ENCODE peak calls at places on chromosomes 7 and 10, in eight cellular contexts. L is erythroblast, M is NB4, I is body of pancreas, S is suprapubic skin, T is right lobe of liver, Z is gastrocnemius medialis, F is IMR-90. Y is an unnamed sample.

GRCh38 chr10:86258488-86258887 is 108.1 kb downstream of the GRID1 start:
- DNase-seq in L (no peak), M (no peak), I (no peak), S (no peak), T (no peak), Z (no peak), F (peak; percentile 0), Y (no peak)

GRCh38 chr7:73482746-73483145 is 39.3 kb downstream of the BAZ1B start:
- DNase-seq in L (no peak), M (no peak), I (no peak), S (no peak), T (no peak), Z (no peak), F (no peak), Y (no peak)

GRCh38 chr7:25148772-25149575 is 23.9 kb upstream of the CYCS start:
- DNase-seq in L (no peak), M (no peak), I (no peak), S (no peak), T (no peak), Z (no peak), F (no peak), Y (no peak)

GRCh38 chr10:42990721-42991441 is 86.0 kb upstream of the RET start:
- DNase-seq in L (no peak), M (peak; percentile 4), I (no peak), S (peak; percentile 50), T (peak; percentile 39), Z (no peak), F (no peak), Y (no peak)

GRCh38 chr7:106369349-106369748 is 84.6 kb upstream of the NAMPT start:
- DNase-seq in L (no peak), M (no peak), I (no peak), S (no peak), T (no peak), Z (no peak), F (peak; percentile 72), Y (no peak)

GRCh38 chr10:23384364-23384763 is 39.8 kb upstream of the C10orf67 start:
- DNase-seq in L (no peak), M (no peak), I (no peak), S (no peak), T (no peak), Z (no peak), F (peak; percentile 47), Y (peak; percentile 26)

GRCh38 chr7:36286241-36286640 is 103.4 kb upstream of the ANLN start:
- DNase-seq in L (no peak), M (no peak), I (no peak), S (peak; percentile 42), T (no peak), Z (no peak), F (no peak), Y (no peak)

GRCh38 chr7:149783386-149784250 is 10.2 kb upstream of the ZNF467 start:
- DNase-seq in L (no peak), M (no peak), I (no peak), S (no peak), T (no peak), Z (no peak), F (no peak), Y (no peak)

GRCh38 chr7:94656925-94657731 is 1.2 kb upstream of the SGCE start:
- DNase-seq in L (peak; percentile 42), M (peak; percentile 8), I (no peak), S (no peak), T (no peak), Z (no peak), F (peak; percentile 40), Y (no peak)

GRCh38 chr7:45924283-45924682 is 3.2 kb upstream of the IGFBP3 start:
- DNase-seq in L (no peak), M (no peak), I (peak; percentile 74), S (no peak), T (no peak), Z (no peak), F (peak; percentile 76), Y (no peak)

GRCh38 chr10:29955308-29955935 is 104.0 kb downstream of the JCAD start:
- DNase-seq in L (no peak), M (no peak), I (no peak), S (no peak), T (peak; percentile 78), Z (no peak), F (peak; percentile 51), Y (no peak)

GRCh38 chr7:117012284-117013174 is 59.2 kb downstream of the ST7 start:
- DNase-seq in L (peak; percentile 72), M (peak; percentile 67), I (no peak), S (no peak), T (no peak), Z (no peak), F (peak; percentile 66), Y (no peak)

GRCh38 chr7:106166651-106167342 is 54.7 kb upstream of the SYPL1 start:
- DNase-seq in L (peak; percentile 58), M (peak; percentile 79), I (peak; percentile 48), S (no peak), T (no peak), Z (no peak), F (peak; percentile 83), Y (no peak)

GRCh38 chr7:23277359-23277989 is 21.7 kb upstream of the MALSU1 start:
- DNase-seq in L (peak; percentile 73), M (peak; percentile 94), I (peak; percentile 32), S (no peak), T (no peak), Z (no peak), F (peak; percentile 75), Y (no peak)

GRCh38 chr7:135167360-135167759 is 3.1 kb downstream of the CYREN start:
- DNase-seq in L (peak; percentile 76), M (no peak), I (no peak), S (no peak), T (no peak), Z (no peak), F (no peak), Y (no peak)

GRCh38 chr7:135169141-135169935 is 1.2 kb downstream of the CYREN start:
- DNase-seq in L (peak; percentile 82), M (peak; percentile 80), I (no peak), S (no peak), T (peak; percentile 78), Z (no peak), F (peak; percentile 59), Y (no peak)

GRCh38 chr7:135168001-135168400 is 2.5 kb downstream of the CYREN start:
- DNase-seq in L (peak; percentile 49), M (no peak), I (no peak), S (no peak), T (peak; percentile 70), Z (peak; percentile 77), F (no peak), Y (no peak)

GRCh38 chr7:135169936-135170222 is 628 bp downstream of the CYREN start:
- DNase-seq in L (no peak), M (peak; percentile 80), I (no peak), S (no peak), T (no peak), Z (no peak), F (no peak), Y (no peak)

GRCh38 chr7:135168489-135169140 is 1.9 kb downstream of the CYREN start:
- DNase-seq in L (no peak), M (no peak), I (peak; percentile 7), S (no peak), T (no peak), Z (no peak), F (no peak), Y (no peak)
- TF ChIP-seq POLR2A in L (no peak), M (no peak), I (no peak), S (no peak), T (no peak), Z (no peak), F (no peak), Y (no peak)

DNA sequence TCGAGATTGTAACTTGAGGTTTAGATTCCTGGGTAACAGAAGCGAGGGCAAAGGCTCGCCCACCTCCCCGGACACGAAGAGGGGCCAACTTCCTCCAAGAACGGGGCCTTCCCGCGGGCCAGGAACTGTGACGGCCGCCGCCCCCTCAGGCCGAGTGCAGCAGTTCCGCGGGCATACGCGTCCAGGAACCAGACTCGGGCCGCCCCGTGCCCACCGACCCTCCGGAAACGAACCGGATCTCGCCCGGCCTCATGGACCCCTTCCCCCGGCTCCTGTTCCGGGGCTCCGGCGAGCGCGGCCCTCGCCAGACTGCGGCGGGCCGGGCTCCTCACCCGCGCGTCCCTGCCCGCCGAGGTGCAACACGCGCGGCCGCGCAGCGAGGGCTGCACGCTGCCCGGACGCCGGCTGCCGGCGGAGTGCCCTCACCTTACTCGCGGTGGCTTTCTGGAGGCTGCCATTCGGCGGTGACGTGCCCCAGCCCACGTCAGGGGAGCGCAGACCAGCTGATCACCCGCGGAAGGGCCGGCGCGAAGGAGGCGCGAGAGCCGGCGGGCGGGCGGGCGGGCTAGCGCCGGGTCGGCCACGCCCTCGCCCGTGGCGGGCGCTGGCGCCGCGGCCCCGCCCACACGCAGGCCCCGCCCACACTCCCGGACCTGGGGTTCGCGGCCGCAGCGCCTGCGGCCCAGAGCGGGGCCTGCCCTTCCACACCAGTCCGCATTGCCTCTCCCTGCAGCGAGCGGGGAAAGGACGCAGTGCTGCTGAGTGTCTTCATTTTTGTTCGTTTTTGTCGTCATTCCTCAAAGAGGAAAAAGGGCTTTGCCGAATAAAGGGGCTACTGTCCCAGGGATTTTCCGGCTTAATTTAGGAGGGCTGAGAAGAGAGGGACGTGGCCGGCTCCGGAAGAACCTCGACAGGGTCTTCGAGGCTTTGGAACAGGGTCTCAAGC is at the start of gene XPNPEP1:
- DNase-seq in L (peak; percentile 91), M (peak; percentile 88), I (peak; percentile 90), S (peak; percentile 90), T (peak; percentile 93), Z (peak; percentile 81), F (peak; percentile 83), Y (peak; percentile 81)
- TF ChIP-seq POLR2A in L (peak; percentile 77), M (peak; percentile 83), I (peak; percentile 80), S (peak; percentile 92), T (peak; percentile 96), Z (peak; percentile 95), F (peak; percentile 98), Y (peak; percentile 23)

GRCh38 chr10:68560916-68561691 is 967 bp downstream of the TET1 start:
- DNase-seq in L (peak; percentile 56), M (peak; percentile 54), I (peak; percentile 11), S (peak; percentile 65), T (no peak), Z (no peak), F (peak; percentile 36), Y (peak; percentile 87)

GRCh38 chr10:68561804-68562649 is 1.9 kb downstream of the TET1 start:
- DNase-seq in L (peak; percentile 36), M (no peak), I (no peak), S (no peak), T (no peak), Z (no peak), F (no peak), Y (no peak)

GRCh38 chr10:68559251-68559650 is 886 bp upstream of the TET1 start:
- DNase-seq in L (no peak), M (no peak), I (no peak), S (no peak), T (no peak), Z (no peak), F (peak; percentile 14), Y (no peak)

GRCh38 chr10:68559872-68560200 is 301 bp upstream of the TET1 start:
- DNase-seq in L (peak; percentile 54), M (peak; percentile 81), I (no peak), S (no peak), T (no peak), Z (no peak), F (no peak), Y (no peak)

GRCh38 chr10:68560201-68560915 is at the start of gene TET1:
- DNase-seq in L (peak; percentile 56), M (peak; percentile 84), I (peak; percentile 55), S (peak; percentile 71), T (peak; percentile 57), Z (no peak), F (peak; percentile 59), Y (peak; percentile 92)
- TF ChIP-seq POLR2A in L (no peak), M (peak; percentile 85), I (peak; percentile 43), S (no peak), T (peak; percentile 41), Z (peak; percentile 27), F (peak; percentile 29), Y (no peak)

GRCh38 chr7:55526770-55527169 is 45.5 kb downstream of the VOPP1 start:
- DNase-seq in L (no peak), M (peak; percentile 89), I (no peak), S (no peak), T (no peak), Z (no peak), F (no peak), Y (no peak)
- TF ChIP-seq POLR2A in L (no peak), M (no peak), I (no peak), S (no peak), T (no peak), Z (no peak), F (no peak), Y (no peak)

Y was measured in lower leg skin.